ENCODE peak calls at places on chromosome 2, in four cellular contexts. Z is AG09309; S is activated naive CD8-positive, alpha-beta T cell treated with anti-CD3 and anti-CD28 coated beads for 36 hours; P is choroid plexus epithelial cell. C is an unnamed sample.
A peak's percentile ranks its signal among the peaks of the same experiment; 100 is the strongest.

GRCh38 chr2:45652090-45653050 is 895 bp downstream of the PRKCE start:
- DNase-seq in Z (no peak), S (peak; percentile 35), P (peak; percentile 66), C (no peak)

GRCh38 chr2:19124135-19124534 is 234.3 kb downstream of the OSR1 start:
- DNase-seq in Z (peak; percentile 81), S (no peak), P (peak; percentile 88), C (peak; percentile 83)

GRCh38 chr2:69789762-69790600 is 39.5 kb upstream of the GMCL1 start:
- DNase-seq in Z (no peak), S (no peak), P (peak; percentile 63), C (peak; percentile 58)

GRCh38 chr2:190879474-190880373 is 897 bp upstream of the GLS start:
- DNase-seq in Z (no peak), S (peak; percentile 40), P (peak; percentile 49), C (no peak)

GRCh38 chr2:99803846-99804245 is 314.0 kb upstream of the REV1 start:
- DNase-seq in Z (peak; percentile 10), S (no peak), P (no peak), C (no peak)

GRCh38 chr2:233542507-233542906 is 24.1 kb downstream of the USP40 start:
- DNase-seq in Z (peak; percentile 92), S (no peak), P (peak; percentile 94), C (peak; percentile 98)

GRCh38 chr2:188787661-188788044 is 186.5 kb upstream of the COL3A1 start:
- DNase-seq in Z (no peak), S (no peak), P (peak; percentile 87), C (peak; percentile 70)

GRCh38 chr2:183164111-183165015 is 40.1 kb downstream of the NUP35 start:
- DNase-seq in Z (no peak), S (no peak), P (peak; percentile 78), C (peak; percentile 54)

GRCh38 chr2:156334496-156335478 is 2.3 kb upstream of the NR4A2 start:
- DNase-seq in Z (peak; percentile 76), S (peak; percentile 86), P (peak; percentile 90), C (peak; percentile 76)

GRCh38 chr2:66170681-66171234 is 264.2 kb upstream of the MEIS1 start:
- DNase-seq in Z (no peak), S (no peak), P (no peak), C (no peak)

GRCh38 chr2:188726561-188727247 is 247.5 kb upstream of the COL3A1 start:
- DNase-seq in Z (no peak), S (no peak), P (no peak), C (no peak)

GRCh38 chr2:98086491-98087446 is at the start of gene VWA3B:
- DNase-seq in Z (no peak), S (peak; percentile 73), P (peak; percentile 58), C (peak; percentile 22)

GRCh38 chr2:63590621-63591408 is 2.1 kb downstream of the MDH1 start:
- DNase-seq in Z (no peak), S (no peak), P (peak; percentile 66), C (peak; percentile 41)

GRCh38 chr2:237432484-237433092 is 18.6 kb upstream of the COL6A3 start:
- DNase-seq in Z (peak; percentile 87), S (peak; percentile 85), P (peak; percentile 58), C (peak; percentile 80)

GRCh38 chr2:160651416-160652200 is 158.0 kb upstream of the RBMS1 start:
- DNase-seq in Z (peak; percentile 31), S (no peak), P (peak; percentile 55), C (peak; percentile 84)

GRCh38 chr2:145380436-145381017 is 860.6 kb upstream of the ZEB2 start:
- DNase-seq in Z (peak; percentile 39), S (no peak), P (peak; percentile 80), C (peak; percentile 89)

GRCh38 chr2:207558106-207558505 is 28.3 kb downstream of the CREB1 start:
- DNase-seq in Z (peak; percentile 95), S (no peak), P (peak; percentile 87), C (peak; percentile 21)

GRCh38 chr2:205435970-205436369 is 246.3 kb upstream of the NRP2 start:
- DNase-seq in Z (no peak), S (no peak), P (no peak), C (no peak)

GRCh38 chr2:23585218-23585945 is 200.4 kb downstream of the KLHL29 start:
- DNase-seq in Z (no peak), S (no peak), P (no peak), C (peak; percentile 33)

GRCh38 chr2:109299466-109299865 is 170.5 kb downstream of the SH3RF3 start:
- DNase-seq in Z (no peak), S (no peak), P (no peak), C (no peak)

GRCh38 chr2:127953128-127953718 is 67.5 kb upstream of the AMMECR1L start:
- DNase-seq in Z (no peak), S (no peak), P (peak; percentile 67), C (peak; percentile 17)

GRCh38 chr2:44093970-44094369 is 74.7 kb upstream of the PPM1B start:
- DNase-seq in Z (no peak), S (no peak), P (no peak), C (no peak)

GRCh38 chr2:40554665-40555294 is 102.9 kb upstream of the SLC8A1 start:
- DNase-seq in Z (no peak), S (peak; percentile 38), P (peak; percentile 69), C (peak; percentile 49)

GRCh38 chr2:162750033-162750432 is 88.5 kb downstream of the KCNH7 start:
- DNase-seq in Z (no peak), S (no peak), P (no peak), C (no peak)

GRCh38 chr2:32427672-32428622 is 71.1 kb downstream of the BIRC6 start:
- DNase-seq in Z (no peak), S (no peak), P (peak; percentile 4), C (peak; percentile 61)

GRCh38 chr2:204625135-204625534 is 79.9 kb downstream of the PARD3B start:
- DNase-seq in Z (no peak), S (no peak), P (no peak), C (peak; percentile 21)

GRCh38 chr2:152175012-152175367 is 573 bp downstream of the STAM2 start:
- DNase-seq in Z (no peak), S (no peak), P (no peak), C (no peak)

GRCh38 chr2:235807347-235807746 is 313.5 kb downstream of the AGAP1 start:
- DNase-seq in Z (no peak), S (no peak), P (no peak), C (no peak)

GRCh38 chr2:113206251-113206650 is 32.5 kb downstream of the PSD4 start:
- DNase-seq in Z (no peak), S (no peak), P (no peak), C (no peak)

GRCh38 chr2:128363991-128364390 is 45.3 kb upstream of the HS6ST1 start:
- DNase-seq in Z (no peak), S (no peak), P (no peak), C (no peak)

GRCh38 chr2:236642584-236643291 is 73.1 kb downstream of the ACKR3 start:
- DNase-seq in Z (peak; percentile 94), S (no peak), P (peak; percentile 98), C (peak; percentile 99)

GRCh38 chr2:232229296-232229916 is 149.1 kb upstream of the ALPP start:
- DNase-seq in Z (no peak), S (no peak), P (peak; percentile 34), C (peak; percentile 76)

GRCh38 chr2:229447227-229447626 is 176.1 kb upstream of the PID1 start:
- DNase-seq in Z (no peak), S (no peak), P (no peak), C (no peak)

GRCh38 chr2:36410681-36411080 is 55.1 kb downstream of the CRIM1 start:
- DNase-seq in Z (no peak), S (no peak), P (no peak), C (no peak)

GRCh38 chr2:128362889-128363228 is 44.2 kb upstream of the HS6ST1 start:
- DNase-seq in Z (peak; percentile 42), S (no peak), P (peak; percentile 87), C (peak; percentile 68)

GRCh38 chr2:152367547-152368250 is 32.7 kb downstream of the FMNL2 start:
- DNase-seq in Z (no peak), S (no peak), P (peak; percentile 56), C (no peak)

GRCh38 chr2:36338124-36338826 is 17.3 kb upstream of the CRIM1 start:
- DNase-seq in Z (no peak), S (no peak), P (no peak), C (no peak)

GRCh38 chr2:24878341-24878740 is 41.7 kb downstream of the ADCY3 start:
- DNase-seq in Z (no peak), S (no peak), P (no peak), C (no peak)

C was measured in amniotic epithelial cell.